ENCODE peak calls at places on chromosomes 2 and 18, in five cellular contexts. One of them, this sample, is unnamed.

GRCh38 chr2:203177361-203177760 is 61.5 kb upstream of the CYP20A1 start:
- DNase-seq in mesenchymal stem cell: peak
- DNase-seq in H1: no peak
- DNase-seq in neuronal stem cell: no peak
- DNase-seq in H9: no peak
- DNase-seq in this sample: no peak

GRCh38 chr18:31892936-31893335 is 50.0 kb downstream of the TRAPPC8 start:
- DNase-seq in neuronal stem cell: no peak
- DNase-seq in H9: no peak
- DNase-seq in mesenchymal stem cell: no peak
- DNase-seq in H1: no peak
- DNase-seq in this sample: no peak

GRCh38 chr2:152481881-152482280 is 146.9 kb downstream of the FMNL2 start:
- DNase-seq in H9: no peak
- DNase-seq in neuronal stem cell: no peak
- DNase-seq in H1: no peak
- DNase-seq in mesenchymal stem cell: no peak
- DNase-seq in this sample: peak

GRCh38 chr2:169877406-169877805 is 50.2 kb downstream of the UBR3 start:
- DNase-seq in H1: no peak
- DNase-seq in neuronal stem cell: no peak
- DNase-seq in H9: no peak
- DNase-seq in mesenchymal stem cell: peak
- DNase-seq in this sample: no peak

GRCh38 chr2:47654790-47655562 is 128.0 kb upstream of the MSH6 start:
- DNase-seq in mesenchymal stem cell: no peak
- DNase-seq in neuronal stem cell: no peak
- DNase-seq in H1: no peak
- DNase-seq in H9: peak
- DNase-seq in this sample: peak

GRCh38 chr2:45312275-45312674 is 298.8 kb downstream of the SRBD1 start:
- DNase-seq in mesenchymal stem cell: no peak
- DNase-seq in H9: no peak
- DNase-seq in neuronal stem cell: no peak
- DNase-seq in H1: no peak
- DNase-seq in this sample: no peak

GRCh38 chr2:79040967-79041582 is 15.6 kb downstream of the REG3G start:
- DNase-seq in H1: no peak
- DNase-seq in mesenchymal stem cell: peak
- DNase-seq in neuronal stem cell: peak
- DNase-seq in H9: no peak
- DNase-seq in this sample: no peak

GRCh38 chr2:18117592-18117991 is 239.1 kb downstream of the KCNS3 start:
- DNase-seq in mesenchymal stem cell: no peak
- DNase-seq in neuronal stem cell: no peak
- DNase-seq in H1: peak
- DNase-seq in H9: peak
- DNase-seq in this sample: no peak

GRCh38 chr2:47009368-47009767 is 93.8 kb upstream of the MCFD2 start:
- DNase-seq in H9: no peak
- DNase-seq in neuronal stem cell: no peak
- DNase-seq in H1: no peak
- DNase-seq in mesenchymal stem cell: no peak
- DNase-seq in this sample: no peak

GRCh38 chr18:5824370-5824984 is 70.8 kb downstream of the TMEM200C start:
- DNase-seq in H9: peak
- DNase-seq in neuronal stem cell: no peak
- DNase-seq in H1: no peak
- DNase-seq in mesenchymal stem cell: no peak
- DNase-seq in this sample: no peak

GRCh38 chr2:125681576-125681975 is 974.4 kb upstream of the GYPC start:
- DNase-seq in neuronal stem cell: no peak
- DNase-seq in H9: no peak
- DNase-seq in mesenchymal stem cell: no peak
- DNase-seq in H1: no peak
- DNase-seq in this sample: no peak

GRCh38 chr18:76619342-76620315 is 124.6 kb upstream of the ZNF516 start:
- DNase-seq in H1: peak
- DNase-seq in mesenchymal stem cell: peak
- DNase-seq in H9: peak
- DNase-seq in neuronal stem cell: peak
- DNase-seq in this sample: no peak

GRCh38 chr2:85468704-85469349 is 50.3 kb downstream of the SH2D6 start:
- DNase-seq in mesenchymal stem cell: no peak
- DNase-seq in H9: peak
- DNase-seq in H1: no peak
- DNase-seq in neuronal stem cell: no peak
- DNase-seq in this sample: peak

GRCh38 chr2:138421971-138422335 is 79.6 kb upstream of the SPOPL start:
- DNase-seq in mesenchymal stem cell: peak
- DNase-seq in H1: no peak
- DNase-seq in H9: no peak
- DNase-seq in neuronal stem cell: no peak
- DNase-seq in this sample: peak

GRCh38 chr2:233265899-233266431 is 14.5 kb downstream of the ATG16L1 start:
- DNase-seq in neuronal stem cell: no peak
- DNase-seq in mesenchymal stem cell: no peak
- DNase-seq in H9: no peak
- DNase-seq in H1: no peak
- DNase-seq in this sample: peak

GRCh38 chr2:15559800-15560403 is 1.2 kb downstream of the NBAS start:
- DNase-seq in H1: no peak
- DNase-seq in neuronal stem cell: no peak
- DNase-seq in H9: no peak
- DNase-seq in mesenchymal stem cell: no peak
- DNase-seq in this sample: no peak

GRCh38 chr18:32389868-32390267 is 80.8 kb downstream of the GAREM1 start:
- DNase-seq in H9: no peak
- DNase-seq in mesenchymal stem cell: no peak
- DNase-seq in neuronal stem cell: no peak
- DNase-seq in H1: no peak
- DNase-seq in this sample: no peak

GRCh38 chr2:187654535-187654934 is 100.3 kb upstream of the TFPI start:
- DNase-seq in H1: no peak
- DNase-seq in H9: peak
- DNase-seq in neuronal stem cell: no peak
- DNase-seq in mesenchymal stem cell: no peak
- DNase-seq in this sample: no peak

GRCh38 chr2:20593072-20594034 is 57.5 kb downstream of the HS1BP3 start:
- DNase-seq in neuronal stem cell: no peak
- DNase-seq in H9: no peak
- DNase-seq in H1: no peak
- DNase-seq in mesenchymal stem cell: peak
- DNase-seq in this sample: peak

GRCh38 chr2:199747427-199747826 is 103.6 kb downstream of the FTCDNL1 start:
- DNase-seq in mesenchymal stem cell: no peak
- DNase-seq in H1: no peak
- DNase-seq in neuronal stem cell: no peak
- DNase-seq in H9: no peak
- DNase-seq in this sample: no peak

GRCh38 chr18:57251747-57252146 is 100.6 kb upstream of the ST8SIA3 start:
- DNase-seq in H1: no peak
- DNase-seq in neuronal stem cell: no peak
- DNase-seq in mesenchymal stem cell: no peak
- DNase-seq in H9: no peak
- DNase-seq in this sample: no peak

GRCh38 chr2:175884673-175885393 is 117.2 kb downstream of the LNPK start:
- DNase-seq in neuronal stem cell: peak
- DNase-seq in H9: no peak
- DNase-seq in mesenchymal stem cell: no peak
- DNase-seq in H1: no peak
- DNase-seq in this sample: no peak

GRCh38 chr2:175874291-175874690 is 127.8 kb downstream of the LNPK start:
- DNase-seq in H1: no peak
- DNase-seq in mesenchymal stem cell: no peak
- DNase-seq in H9: no peak
- DNase-seq in neuronal stem cell: no peak
- DNase-seq in this sample: no peak

GRCh38 chr2:175883586-175884194 is 118.4 kb downstream of the LNPK start:
- DNase-seq in H9: peak
- DNase-seq in mesenchymal stem cell: no peak
- DNase-seq in H1: peak
- DNase-seq in neuronal stem cell: no peak
- DNase-seq in this sample: no peak

GRCh38 chr2:175877845-175878563 is 124.1 kb downstream of the LNPK start:
- DNase-seq in neuronal stem cell: no peak
- DNase-seq in H1: no peak
- DNase-seq in H9: no peak
- DNase-seq in mesenchymal stem cell: no peak
- DNase-seq in this sample: no peak

DNA sequence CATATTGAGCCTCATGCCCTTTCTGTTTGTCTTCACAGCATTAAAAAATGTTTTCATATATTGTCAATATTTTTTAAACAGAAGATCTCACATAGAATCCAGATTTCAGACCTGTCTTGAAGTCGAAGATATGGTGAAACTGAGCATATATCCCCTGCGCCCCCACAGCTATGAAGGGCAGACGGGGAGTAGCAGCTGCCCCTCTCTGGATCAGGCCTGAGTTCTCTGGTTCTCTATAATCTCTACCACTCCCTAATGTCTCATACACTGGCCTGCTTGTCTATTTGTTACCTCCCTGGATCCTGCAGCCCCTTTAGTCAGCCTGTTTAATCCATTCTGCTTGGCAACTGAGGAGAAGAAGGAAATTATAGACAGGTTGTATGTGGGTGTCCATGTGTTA is 122.4 kb downstream of the LNPK start:
- DNase-seq in mesenchymal stem cell: no peak
- DNase-seq in neuronal stem cell: no peak
- DNase-seq in H1: no peak
- DNase-seq in H9: no peak
- DNase-seq in this sample: no peak
- H2BK12ac ChIP-seq in mesenchymal stem cell: no peak
- H2BK12ac ChIP-seq in neuronal stem cell: no peak
- H2BK12ac ChIP-seq in H1: no peak
- H2BK12ac ChIP-seq in H9: no peak
- H2BK12ac ChIP-seq in this sample: no peak

DNA sequence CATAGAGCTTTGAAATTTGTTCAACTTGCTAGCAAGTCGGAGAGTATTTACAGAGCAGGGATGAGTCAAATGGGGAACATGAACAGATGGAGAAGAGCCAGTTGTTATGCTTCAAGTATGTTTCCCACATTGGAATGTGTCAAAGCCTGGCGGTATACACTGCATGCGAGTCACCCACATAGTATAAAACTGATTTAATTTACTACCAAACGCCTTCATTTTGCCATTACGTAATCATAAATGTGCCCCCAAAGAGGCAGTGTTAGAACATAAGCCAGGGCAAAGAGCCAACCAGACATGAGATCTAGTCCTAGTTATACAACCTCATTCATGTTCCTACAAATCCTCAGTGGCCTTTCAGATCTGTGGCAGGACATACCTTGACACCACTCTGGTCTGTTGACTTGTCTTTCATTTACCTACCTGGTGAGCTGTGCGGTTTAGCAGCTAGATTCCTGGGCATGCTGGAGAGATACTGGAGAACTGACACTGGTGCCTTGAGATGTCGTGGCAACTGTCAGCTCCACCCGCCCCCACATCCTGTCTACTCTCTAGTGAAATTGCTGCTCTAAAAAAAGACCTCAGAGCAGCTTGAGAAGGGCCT is 21.7 kb upstream of the NRP2 start:
- DNase-seq in neuronal stem cell: no peak
- DNase-seq in H1: peak
- DNase-seq in mesenchymal stem cell: peak
- DNase-seq in H9: no peak
- DNase-seq in this sample: no peak
- H4K91ac ChIP-seq in neuronal stem cell: no peak
- H4K91ac ChIP-seq in H1: no peak
- H4K91ac ChIP-seq in mesenchymal stem cell: no peak
- H4K91ac ChIP-seq in H9: no peak
- H4K91ac ChIP-seq in this sample: no peak

GRCh38 chr2:27772804-27773203 is 1.3 kb downstream of the MRPL33 start:
- DNase-seq in neuronal stem cell: no peak
- DNase-seq in H1: no peak
- DNase-seq in mesenchymal stem cell: no peak
- DNase-seq in H9: no peak
- DNase-seq in this sample: no peak
- H2BK5ac ChIP-seq in neuronal stem cell: no peak
- H2BK5ac ChIP-seq in H1: no peak
- H2BK5ac ChIP-seq in mesenchymal stem cell: no peak
- H2BK5ac ChIP-seq in H9: no peak
- H2BK5ac ChIP-seq in this sample: no peak

GRCh38 chr18:36401462-36401861 is 103.9 kb downstream of the FHOD3 start:
- DNase-seq in H1: no peak
- DNase-seq in H9: no peak
- DNase-seq in mesenchymal stem cell: no peak
- DNase-seq in neuronal stem cell: no peak
- DNase-seq in this sample: peak

GRCh38 chr18:36397033-36397432 is 99.5 kb downstream of the FHOD3 start:
- DNase-seq in mesenchymal stem cell: no peak
- DNase-seq in neuronal stem cell: no peak
- DNase-seq in H1: no peak
- DNase-seq in H9: no peak
- DNase-seq in this sample: no peak

GRCh38 chr18:36399055-36399454 is 101.5 kb downstream of the FHOD3 start:
- DNase-seq in H1: no peak
- DNase-seq in mesenchymal stem cell: no peak
- DNase-seq in neuronal stem cell: no peak
- DNase-seq in H9: no peak
- DNase-seq in this sample: no peak

GRCh38 chr18:36396190-36396589 is 98.7 kb downstream of the FHOD3 start:
- DNase-seq in mesenchymal stem cell: no peak
- DNase-seq in neuronal stem cell: no peak
- DNase-seq in H1: no peak
- DNase-seq in H9: no peak
- DNase-seq in this sample: no peak

GRCh38 chr18:36398419-36398818 is 100.9 kb downstream of the FHOD3 start:
- DNase-seq in mesenchymal stem cell: no peak
- DNase-seq in neuronal stem cell: no peak
- DNase-seq in H1: no peak
- DNase-seq in H9: no peak
- DNase-seq in this sample: peak
- H2BK12ac ChIP-seq in mesenchymal stem cell: no peak
- H2BK12ac ChIP-seq in neuronal stem cell: no peak
- H2BK12ac ChIP-seq in H1: no peak
- H2BK12ac ChIP-seq in H9: no peak
- H2BK12ac ChIP-seq in this sample: peak

GRCh38 chr18:54616220-54616848 is 25.3 kb downstream of the DYNAP start:
- DNase-seq in H1: no peak
- DNase-seq in H9: no peak
- DNase-seq in neuronal stem cell: no peak
- DNase-seq in mesenchymal stem cell: no peak
- DNase-seq in this sample: peak
- H4K91ac ChIP-seq in H1: no peak
- H4K91ac ChIP-seq in H9: no peak
- H4K91ac ChIP-seq in neuronal stem cell: no peak
- H4K91ac ChIP-seq in mesenchymal stem cell: no peak
- H4K91ac ChIP-seq in this sample: no peak